ENCODE peak calls at places on chromosomes 12 and 14, in four cellular contexts. T is suprapubic skin; F is CD8-positive, alpha-beta T cell; Q is lower lobe of right lung. V is an unnamed sample.

GRCh38 chr12:51349026-51349425 is 2.5 kb upstream of the CELA1 start:
- DNase-seq in Q (no peak), F (no peak), T (no peak), V (no peak)

GRCh38 chr14:99389171-99389826 is 91.4 kb downstream of the SETD3 start:
- DNase-seq in T (no peak), F (peak; percentile 41), Q (peak; percentile 67), V (no peak)

GRCh38 chr12:42705863-42706262 is 116.3 kb upstream of the PRICKLE1 start:
- DNase-seq in Q (peak; percentile 46), T (peak; percentile 78), F (no peak), V (peak; percentile 58)

GRCh38 chr14:104196461-104197180 is 58.2 kb downstream of the KIF26A start:
- DNase-seq in F (no peak), Q (no peak), T (no peak), V (no peak)

GRCh38 chr14:24058260-24058950 is 6.6 kb downstream of the CARMIL3 start:
- DNase-seq in Q (no peak), F (no peak), T (no peak), V (peak; percentile 78)

GRCh38 chr14:99840265-99840664 is 47.1 kb downstream of the EML1 start:
- DNase-seq in F (no peak), T (no peak), Q (no peak), V (no peak)

GRCh38 chr14:69375182-69375581 is 22.9 kb downstream of the ERH start:
- DNase-seq in T (no peak), F (no peak), Q (no peak), V (no peak)

GRCh38 chr12:78870539-78870938 is 6.0 kb downstream of the SYT1 start:
- DNase-seq in Q (no peak), T (no peak), F (no peak), V (no peak)

GRCh38 chr12:100859063-100859627 is 64.6 kb downstream of the ANO4 start:
- DNase-seq in F (no peak), T (no peak), Q (no peak), V (no peak)

GRCh38 chr12:97194551-97194950 is 268.1 kb upstream of the RMST start:
- DNase-seq in T (no peak), Q (no peak), F (no peak), V (no peak)

GRCh38 chr14:21987937-21988336 is 314.3 kb upstream of the OR4E1 start:
- DNase-seq in Q (no peak), F (no peak), T (no peak), V (no peak)

GRCh38 chr14:31969371-31969770 is 107.7 kb upstream of the ARHGAP5 start:
- DNase-seq in F (no peak), Q (no peak), T (no peak), V (no peak)

GRCh38 chr14:31457665-31458659 is 656 bp upstream of the DTD2 start:
- DNase-seq in F (no peak), T (no peak), Q (no peak), V (no peak)

GRCh38 chr14:88792572-88793258 is at the start of gene EML5:
- DNase-seq in T (peak; percentile 85), F (peak; percentile 74), Q (peak; percentile 93), V (peak; percentile 83)

GRCh38 chr12:42967850-42968249 is 378.3 kb upstream of the PRICKLE1 start:
- DNase-seq in F (no peak), T (no peak), Q (no peak), V (no peak)

GRCh38 chr14:69580009-69580577 is 5.4 kb upstream of the CCDC177 start:
- DNase-seq in Q (no peak), F (no peak), T (no peak), V (no peak)

GRCh38 chr12:124809391-124809790 is 54.3 kb downstream of the SCARB1 start:
- DNase-seq in Q (no peak), F (no peak), T (no peak), V (no peak)

GRCh38 chr12:110677206-110677911 is 11.6 kb downstream of the HVCN1 start:
- DNase-seq in F (peak; percentile 20), T (no peak), Q (no peak), V (no peak)

GRCh38 chr12:34404377-34405285 is 382.3 kb downstream of the ALG10 start:
- DNase-seq in T (peak; percentile 24), Q (peak; percentile 13), F (peak; percentile 9), V (peak; percentile 52)
- H3K9me3 ChIP-seq in T (peaks cover 79% of the 10 kb centered on the region), Q (peaks cover 45% of the 10 kb centered on the region), F (peaks cover 9% of the 10 kb centered on the region), V (peaks cover 11% of the 10 kb centered on the region)

DNA sequence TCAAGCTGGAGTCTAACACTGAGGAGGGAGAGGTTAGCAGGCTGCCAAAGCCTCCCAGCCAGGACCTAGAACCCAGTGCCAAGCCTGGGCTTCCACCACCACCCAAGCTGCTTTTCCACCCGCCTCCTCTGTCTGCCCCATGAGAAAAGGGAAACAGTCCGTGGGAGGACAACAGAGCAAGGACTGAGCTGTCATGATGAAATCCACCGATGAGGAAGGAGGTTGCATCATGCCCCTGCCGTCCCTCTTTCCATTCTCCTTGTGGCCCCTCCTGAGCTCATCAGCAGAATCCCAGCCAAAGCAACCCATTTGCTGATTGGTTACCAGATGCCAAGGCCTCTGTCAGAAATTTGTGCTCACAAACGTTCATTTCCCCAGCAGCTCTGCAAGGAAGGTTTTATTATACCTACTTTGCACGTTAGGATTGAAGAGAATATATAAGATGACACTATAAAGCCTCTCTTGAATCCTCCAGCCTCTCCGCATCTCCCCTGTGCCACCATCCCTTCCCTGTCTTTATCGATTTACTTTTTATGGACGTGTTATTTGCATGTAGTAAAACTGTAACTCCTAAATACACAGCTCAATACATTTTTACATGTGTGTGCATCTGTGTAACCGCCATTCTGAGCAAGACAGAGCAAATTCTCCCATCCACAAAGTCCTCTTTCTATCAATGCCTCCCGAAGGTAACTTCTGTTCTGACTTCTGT is 6.3 kb upstream of the SERPINA1 start:
- DNase-seq in Q (peak; percentile 76), F (no peak), T (no peak), V (no peak)
- H3K27ac ChIP-seq in Q (peak overlapping the region; percentile 73), F (no peak overlapping the region), T (no peak overlapping the region), V (no peak overlapping the region)

GRCh38 chr12:14614704-14615121 is 47.0 kb upstream of the PLBD1 start:
- DNase-seq in T (no peak), Q (no peak), F (no peak), V (no peak)
- H3K4me1 ChIP-seq in T (peaks cover 29% of the 10 kb centered on the region), Q (peaks cover 15% of the 10 kb centered on the region), F (no peaks in the 10 kb centered on the region), V (peaks cover 2% of the 10 kb centered on the region)

DNA sequence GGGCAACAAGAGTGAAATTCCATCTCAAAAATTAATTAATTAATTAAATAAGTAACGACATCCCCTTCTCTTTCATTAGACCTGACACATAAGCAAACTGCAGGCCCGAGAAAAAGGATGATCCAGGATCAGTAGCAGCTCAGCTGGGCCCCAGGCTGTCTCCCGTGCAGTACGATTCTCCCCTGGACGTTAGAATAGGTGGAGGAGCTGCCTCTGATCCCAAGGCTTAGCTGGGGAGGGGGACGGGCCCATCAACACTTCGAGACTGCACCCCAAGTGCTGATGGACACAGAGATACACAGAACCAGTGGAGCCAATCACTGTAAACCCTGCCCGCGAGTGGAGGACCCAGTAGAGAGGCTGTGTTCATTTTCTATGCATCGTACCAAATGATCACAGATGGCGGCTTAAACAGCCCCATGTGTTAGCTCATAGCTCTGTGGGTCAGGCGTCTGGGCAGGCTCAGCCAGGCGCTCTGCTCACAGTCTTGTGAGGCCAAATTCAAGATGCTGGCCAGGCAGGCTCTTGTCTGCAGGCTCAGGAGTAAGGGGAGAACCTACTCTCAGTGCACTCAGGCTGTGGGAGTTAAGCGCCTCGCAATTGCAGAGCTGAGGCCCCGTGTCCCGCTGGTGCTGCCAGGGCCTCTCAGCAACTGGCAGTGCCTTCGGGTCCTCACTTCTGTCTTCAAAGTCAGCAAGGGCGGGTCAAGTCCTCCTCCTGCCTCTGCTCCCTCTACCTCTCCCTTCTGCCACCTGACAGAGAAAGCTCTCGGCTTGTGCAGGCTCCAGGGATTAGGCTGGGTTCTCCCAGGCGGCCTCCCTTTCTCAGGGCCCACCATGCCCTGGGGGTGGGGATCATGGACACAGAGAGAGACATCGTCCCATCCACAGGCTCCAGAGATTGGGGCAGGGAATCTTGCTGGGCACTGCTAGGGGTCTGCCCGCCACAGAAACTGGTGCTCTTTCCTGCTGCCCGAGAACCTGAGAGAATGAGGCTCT is 26.4 kb downstream of the RIMBP2 start:
- DNase-seq in F (no peak), T (no peak), Q (no peak), V (peak; percentile 51)
- H3K9me3 ChIP-seq in F (no peaks in the 10 kb centered on the region), T (no peaks in the 10 kb centered on the region), Q (no peaks in the 10 kb centered on the region), V (no peaks in the 10 kb centered on the region)

GRCh38 chr14:72812292-72812851 is 81.5 kb downstream of the DPF3 start:
- DNase-seq in F (no peak), T (no peak), Q (no peak), V (peak; percentile 87)
- H3K27ac ChIP-seq in F (no peak overlapping the region), T (no peak overlapping the region), Q (no peak overlapping the region), V (peak overlapping the region; percentile 20)

DNA sequence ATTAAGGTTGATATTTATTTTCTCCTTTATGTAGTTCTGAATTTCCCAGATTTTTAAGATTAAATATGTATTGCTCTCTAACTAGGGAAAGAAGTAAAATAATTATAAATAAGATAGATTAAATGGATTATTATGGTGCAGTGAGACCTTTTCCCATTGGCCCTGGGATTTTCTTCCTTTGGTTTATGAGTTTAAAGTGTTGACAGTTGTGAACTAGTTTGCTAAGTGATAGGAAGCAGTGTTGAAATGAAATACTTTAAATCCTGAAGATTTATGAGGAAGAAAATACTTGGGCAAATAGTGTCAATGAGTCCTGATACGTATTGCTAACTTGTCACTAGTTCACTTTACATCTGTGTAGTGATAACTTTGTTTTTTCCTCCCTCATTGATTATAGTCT is 188.9 kb downstream of the RAD51B start:
- DNase-seq in F (no peak), Q (no peak), T (no peak), V (no peak)
- H3K4me1 ChIP-seq in F (no peaks in the 10 kb centered on the region), Q (no peaks in the 10 kb centered on the region), T (peaks cover 21% of the 10 kb centered on the region), V (no peaks in the 10 kb centered on the region)

GRCh38 chr12:132948146-132949066 is 7.7 kb downstream of the ZNF605 start:
- DNase-seq in T (no peak), Q (no peak), F (no peak), V (no peak)

GRCh38 chr12:132951649-132952048 is 4.5 kb downstream of the ZNF605 start:
- DNase-seq in T (no peak), Q (no peak), F (no peak), V (no peak)

GRCh38 chr12:132950844-132951535 is 5.1 kb downstream of the ZNF605 start:
- DNase-seq in F (no peak), Q (no peak), T (no peak), V (no peak)

GRCh38 chr12:132952371-132953162 is 3.5 kb downstream of the ZNF605 start:
- DNase-seq in F (no peak), T (no peak), Q (no peak), V (no peak)

GRCh38 chr12:132949936-132950837 is 5.9 kb downstream of the ZNF605 start:
- DNase-seq in F (no peak), T (no peak), Q (no peak), V (no peak)
- H3K9me3 ChIP-seq in F (peaks cover 9% of the 10 kb centered on the region), T (peaks cover 48% of the 10 kb centered on the region), Q (peaks cover 64% of the 10 kb centered on the region), V (peaks cover 46% of the 10 kb centered on the region)

GRCh38 chr12:122868471-122869177 is 27.3 kb downstream of the VPS37B start:
- DNase-seq in T (no peak), Q (no peak), F (no peak), V (peak; percentile 57)
- H3K27ac ChIP-seq in T (peak overlapping the region; percentile 61), Q (peak overlapping the region; percentile 46), F (no peak overlapping the region), V (no peak overlapping the region)

GRCh38 chr12:105218434-105218833 is 17.5 kb downstream of the APPL2 start:
- DNase-seq in Q (no peak), T (no peak), F (no peak), V (no peak)
- H3K4me1 ChIP-seq in Q (peaks cover 33% of the 10 kb centered on the region), T (peaks cover 69% of the 10 kb centered on the region), F (no peaks in the 10 kb centered on the region), V (peaks cover 4% of the 10 kb centered on the region)

GRCh38 chr12:133106253-133106652 is 23.8 kb downstream of the ZNF891 start:
- DNase-seq in T (no peak), Q (no peak), F (no peak), V (no peak)

GRCh38 chr12:133108150-133108549 is 21.9 kb downstream of the ZNF891 start:
- DNase-seq in T (no peak), F (no peak), Q (no peak), V (no peak)

GRCh38 chr12:133105620-133106019 is 24.5 kb downstream of the ZNF891 start:
- DNase-seq in Q (no peak), F (no peak), T (no peak), V (no peak)

GRCh38 chr12:133107121-133107520 is 23.0 kb downstream of the ZNF891 start:
- DNase-seq in T (no peak), Q (no peak), F (no peak), V (no peak)
- H3K9me3 ChIP-seq in T (peaks cover 95% of the 10 kb centered on the region), Q (peaks cover 100% of the 10 kb centered on the region), F (peaks cover 72% of the 10 kb centered on the region), V (peaks cover 20% of the 10 kb centered on the region)

V was measured in aorta.